ENCODE peak calls at places on chromosomes 6 and 20, in six cellular contexts. E, F, R, M, T and G are unnamed samples.
A peak's percentile ranks its signal among the peaks of the same experiment; 100 is the strongest.

GRCh38 chr6:80638222-80639055 is 532.0 kb downstream of the BCKDHB start:
- DNase-seq in E (peak; percentile 81), F (peak; percentile 97), R (peak; percentile 84), M (peak; percentile 87), T (peak; percentile 10), G (peak; percentile 97)

GRCh38 chr20:6299451-6299850 is 176.6 kb upstream of the FERMT1 start:
- DNase-seq in E (no peak), F (no peak), R (no peak), M (no peak), T (no peak), G (no peak)

GRCh38 chr6:35488517-35488862 is 8.4 kb downstream of the TEAD3 start:
- DNase-seq in E (no peak), F (no peak), R (no peak), M (no peak), T (no peak), G (no peak)

GRCh38 chr6:25691885-25692284 is 39.9 kb downstream of the SCGN start:
- DNase-seq in E (no peak), F (no peak), R (no peak), M (no peak), T (no peak), G (no peak)

GRCh38 chr6:14871196-14871595 is 374.7 kb upstream of the JARID2 start:
- DNase-seq in E (no peak), F (peak; percentile 64), R (no peak), M (no peak), T (no peak), G (no peak)

GRCh38 chr6:111871207-111871606 is 2.0 kb downstream of the FYN start:
- DNase-seq in E (no peak), F (no peak), R (no peak), M (no peak), T (peak; percentile 83), G (peak; percentile 45)

GRCh38 chr6:40907198-40907701 is 131.8 kb downstream of the UNC5CL start:
- DNase-seq in E (no peak), F (peak; percentile 9), R (no peak), M (no peak), T (no peak), G (peak; percentile 68)

GRCh38 chr6:145254649-145255401 is 480.5 kb downstream of the EPM2A start:
- DNase-seq in E (no peak), F (no peak), R (no peak), M (no peak), T (no peak), G (no peak)

GRCh38 chr20:11155156-11155805 is 481.5 kb upstream of the JAG1 start:
- DNase-seq in E (no peak), F (no peak), R (no peak), M (no peak), T (no peak), G (peak; percentile 75)

GRCh38 chr6:136011475-136011874 is 160.0 kb downstream of the PDE7B start:
- DNase-seq in E (no peak), F (peak; percentile 67), R (no peak), M (no peak), T (no peak), G (no peak)

GRCh38 chr6:156021746-156022396 is 566.2 kb upstream of the NOX3 start:
- DNase-seq in E (no peak), F (peak; percentile 63), R (no peak), M (no peak), T (no peak), G (no peak)

GRCh38 chr6:30443657-30444450 is 45.5 kb upstream of the HLA-E start:
- DNase-seq in E (no peak), F (peak; percentile 6), R (no peak), M (peak; percentile 49), T (no peak), G (no peak)
- H2AFZ ChIP-seq in E (no peak overlapping the region), F (no peak overlapping the region), R (no peak overlapping the region), M (no peak overlapping the region), T (no peak overlapping the region), G (no peak overlapping the region)

GRCh38 chr6:16804007-16804303 is 42.7 kb upstream of the ATXN1 start:
- DNase-seq in E (no peak), F (no peak), R (no peak), M (no peak), T (no peak), G (no peak)
- H3K27ac ChIP-seq in E (no peak overlapping the region), F (no peak overlapping the region), R (no peak overlapping the region), M (peak overlapping the region; percentile 28), T (no peak overlapping the region), G (no peak overlapping the region)

GRCh38 chr20:24503352-24503931 is 34.0 kb downstream of the SYNDIG1 start:
- DNase-seq in E (no peak), F (peak; percentile 4), R (no peak), M (peak; percentile 72), T (no peak), G (no peak)

GRCh38 chr20:24502184-24502583 is 32.8 kb downstream of the SYNDIG1 start:
- DNase-seq in E (no peak), F (peak; percentile 19), R (no peak), M (peak; percentile 76), T (no peak), G (no peak)

GRCh38 chr20:24504331-24505285 is 35.2 kb downstream of the SYNDIG1 start:
- DNase-seq in E (no peak), F (no peak), R (no peak), M (no peak), T (no peak), G (no peak)

GRCh38 chr20:24501764-24502163 is 32.3 kb downstream of the SYNDIG1 start:
- DNase-seq in E (no peak), F (no peak), R (no peak), M (no peak), T (no peak), G (no peak)

DNA sequence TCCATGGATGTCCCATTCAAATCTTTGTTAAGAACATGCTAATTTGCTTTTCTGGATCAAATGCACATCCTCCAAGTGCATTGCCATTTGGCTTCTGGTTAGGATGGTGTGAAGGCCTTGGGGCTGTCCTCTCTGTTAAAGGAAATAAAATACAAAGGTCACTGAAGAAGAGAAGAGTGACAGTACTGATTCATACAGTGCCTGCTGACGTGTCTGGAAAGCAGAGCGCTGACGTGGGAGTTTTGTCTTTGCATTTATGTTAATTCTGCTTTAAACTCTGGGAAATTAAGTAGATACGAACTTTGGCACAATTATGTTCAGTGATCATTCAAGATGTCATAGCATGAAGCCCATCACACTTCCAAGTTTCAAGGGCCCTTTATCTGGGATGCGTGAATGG is 33.2 kb downstream of the SYNDIG1 start:
- DNase-seq in E (no peak), F (no peak), R (no peak), M (no peak), T (no peak), G (no peak)
- H2AFZ ChIP-seq in E (no peak overlapping the region), F (no peak overlapping the region), R (no peak overlapping the region), M (no peak overlapping the region), T (no peak overlapping the region), G (no peak overlapping the region)

DNA sequence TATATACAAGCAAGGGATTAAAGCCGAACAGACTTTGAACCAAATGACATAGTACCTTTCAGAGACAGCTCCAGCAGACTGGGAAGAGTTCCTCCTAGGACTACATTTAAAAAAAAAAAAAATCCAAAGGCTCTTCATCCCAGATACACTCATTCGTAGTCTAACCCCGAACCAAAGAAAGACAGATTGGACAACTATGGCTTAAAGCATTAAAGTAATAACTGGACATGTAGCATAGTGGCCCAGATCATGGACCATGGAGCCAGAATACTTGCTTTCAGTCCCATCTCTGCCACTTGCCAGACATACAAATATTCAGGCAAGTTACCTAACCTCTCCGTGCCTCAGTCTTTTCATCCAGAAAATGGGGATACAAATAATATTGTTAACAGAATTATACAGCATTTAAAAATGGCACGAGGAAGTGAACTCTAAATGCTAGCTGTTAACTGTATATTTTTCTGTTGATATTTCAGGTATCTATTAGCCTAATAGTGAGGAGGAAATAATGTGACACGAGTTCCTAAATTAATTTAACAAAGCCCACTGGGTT is 123.7 kb downstream of the HIVEP2 start:
- DNase-seq in E (no peak), F (no peak), R (no peak), M (no peak), T (no peak), G (no peak)
- H3K27ac ChIP-seq in E (no peak overlapping the region), F (no peak overlapping the region), R (no peak overlapping the region), M (no peak overlapping the region), T (peak overlapping the region; percentile 88), G (peak overlapping the region; percentile 93)

GRCh38 chr20:2228926-2229325 is 66.9 kb upstream of the TGM3 start:
- DNase-seq in E (no peak), F (no peak), R (no peak), M (no peak), T (no peak), G (no peak)

GRCh38 chr20:2236266-2236665 is 59.5 kb upstream of the TGM3 start:
- DNase-seq in E (no peak), F (peak; percentile 14), R (peak; percentile 53), M (no peak), T (no peak), G (peak; percentile 10)

GRCh38 chr20:2234788-2235187 is 61.0 kb upstream of the TGM3 start:
- DNase-seq in E (no peak), F (no peak), R (no peak), M (no peak), T (no peak), G (no peak)

GRCh38 chr20:2230671-2231488 is 64.9 kb upstream of the TGM3 start:
- DNase-seq in E (no peak), F (no peak), R (no peak), M (peak; percentile 29), T (no peak), G (no peak)
- H2AFZ ChIP-seq in E (no peak overlapping the region), F (no peak overlapping the region), R (no peak overlapping the region), M (no peak overlapping the region), T (no peak overlapping the region), G (no peak overlapping the region)

GRCh38 chr6:161631676-161632194 is 357.9 kb upstream of the AGPAT4 start:
- DNase-seq in E (no peak), F (peak; percentile 89), R (no peak), M (no peak), T (no peak), G (peak; percentile 6)
- H3K27ac ChIP-seq in E (no peak overlapping the region), F (peak overlapping the region; percentile 19), R (no peak overlapping the region), M (no peak overlapping the region), T (no peak overlapping the region), G (no peak overlapping the region)

DNA sequence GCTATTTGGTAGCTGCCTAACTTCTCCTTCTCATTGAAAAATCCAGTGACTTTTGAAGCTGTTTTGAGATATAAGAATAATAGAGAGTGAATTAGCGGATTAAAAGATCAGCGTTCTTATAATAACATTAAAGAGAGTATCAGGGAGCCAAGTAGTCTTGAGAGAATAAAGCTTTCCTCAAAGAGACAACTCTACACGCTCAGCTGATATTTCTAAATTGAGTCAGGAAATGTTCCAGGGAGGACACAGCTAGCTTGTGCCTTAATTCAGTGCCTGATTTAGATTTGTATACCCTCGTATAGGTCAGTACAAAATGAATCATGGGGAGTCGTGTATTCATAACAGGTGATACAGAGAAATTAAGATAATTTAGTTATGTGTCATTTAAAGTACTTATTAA is 75.1 kb upstream of the QKI start:
- DNase-seq in E (no peak), F (no peak), R (no peak), M (no peak), T (no peak), G (no peak)
- H2AFZ ChIP-seq in E (no peak overlapping the region), F (no peak overlapping the region), R (no peak overlapping the region), M (no peak overlapping the region), T (no peak overlapping the region), G (no peak overlapping the region)

GRCh38 chr20:43265449-43265848 is 75.7 kb upstream of the PTPRT start:
- DNase-seq in E (no peak), F (no peak), R (no peak), M (no peak), T (no peak), G (no peak)
- H3K27ac ChIP-seq in E (no peak overlapping the region), F (no peak overlapping the region), R (no peak overlapping the region), M (no peak overlapping the region), T (no peak overlapping the region), G (no peak overlapping the region)